ENCODE peak calls at places on chromosomes 6 and 20, in six cellular contexts. W, T, J, S, M and P are unnamed samples.

GRCh38 chr20:25675161-25675560 is 21.5 kb downstream of the ZNF337 start:
- DNase-seq in M (no peak), T (no peak), W (no peak), J (no peak), S (no peak), P (no peak)

GRCh38 chr20:37649635-37650244 is 44.1 kb upstream of the CTNNBL1 start:
- DNase-seq in J (no peak), T (no peak), M (no peak), S (no peak), W (no peak), P (no peak)

GRCh38 chr20:11337361-11338130 is 580.1 kb upstream of the BTBD3 start:
- DNase-seq in J (no peak), M (no peak), T (no peak), W (no peak), S (no peak), P (no peak)

GRCh38 chr6:54737247-54737646 is 109.3 kb upstream of the FAM83B start:
- DNase-seq in J (peak), S (no peak), W (no peak), M (no peak), T (no peak), P (no peak)

GRCh38 chr6:20291764-20292227 is 79.5 kb upstream of the MBOAT1 start:
- DNase-seq in T (peak), J (peak), M (peak), W (peak), S (peak), P (peak)

GRCh38 chr6:129748212-129748900 is 38.4 kb upstream of the ARHGAP18 start:
- DNase-seq in S (no peak), W (peak), J (peak), T (peak), M (peak), P (no peak)

GRCh38 chr6:16239798-16240123 is 1.4 kb downstream of the GMPR start:
- DNase-seq in J (peak), M (no peak), T (no peak), W (peak), S (no peak), P (no peak)

GRCh38 chr6:1322725-1323219 is 10.9 kb downstream of the FOXQ1 start:
- DNase-seq in T (no peak), W (no peak), S (no peak), J (peak), M (no peak), P (no peak)

GRCh38 chr6:169935348-169935718 is 183.9 kb downstream of the ERMARD start:
- DNase-seq in M (no peak), S (no peak), W (no peak), T (no peak), J (no peak), P (no peak)

GRCh38 chr6:92748131-92748530 is 671.2 kb downstream of the EPHA7 start:
- DNase-seq in S (no peak), J (no peak), W (no peak), T (no peak), M (no peak), P (no peak)

GRCh38 chr6:43455034-43455747 is at the start of gene DLK2:
- DNase-seq in T (no peak), S (peak), J (peak), M (no peak), W (no peak), P (peak)

GRCh38 chr6:89140347-89141159 is 5.3 kb upstream of the PM20D2 start:
- DNase-seq in W (no peak), J (peak), S (no peak), T (no peak), M (no peak), P (no peak)

GRCh38 chr6:110415297-110415916 is at the start of gene DDO:
- DNase-seq in J (peak), M (no peak), T (peak), W (peak), S (no peak), P (no peak)

GRCh38 chr6:90778419-90779203 is 191.7 kb upstream of the MAP3K7 start:
- DNase-seq in J (no peak), M (no peak), S (no peak), T (no peak), W (no peak), P (no peak)

GRCh38 chr6:110693994-110694393 is 121.3 kb downstream of the CDK19 start:
- DNase-seq in T (no peak), J (no peak), M (no peak), W (no peak), S (no peak), P (no peak)

GRCh38 chr6:36320475-36320874 is 16.2 kb downstream of the BNIP5 start:
- DNase-seq in J (no peak), S (peak), M (no peak), T (no peak), W (no peak), P (no peak)

GRCh38 chr6:117951783-117952182 is 44.7 kb downstream of the SLC35F1 start:
- DNase-seq in W (no peak), J (no peak), M (no peak), S (no peak), T (no peak), P (no peak)